ENCODE peak calls at places on chromosome 20, in nine cellular contexts. Z is vagina, V is stomach, J is Peyer's patch, K is gastrocnemius medialis, B is ovary, T is uterus, O is IMR-90, U is adrenal gland. L is an unnamed sample. For H3K9me3 and H3K4me1, the result is how much of the 10 kb centered on the place peaks cover.

GRCh38 chr20:58044286-58044685 is 184.2 kb downstream of the ANKRD60 start:
- DNase-seq in J (no peak), B (no peak), K (no peak), O (no peak), Z (no peak), V (no peak), T (no peak), U (no peak), L (no peak)

GRCh38 chr20:51497542-51498467 is 44.7 kb downstream of the NFATC2 start:
- DNase-seq in O (peak), B (no peak), J (peak), V (no peak), K (no peak), U (peak), Z (no peak), T (peak), L (peak)

GRCh38 chr20:32018269-32019155 is 8.3 kb downstream of the CCM2L start:
- DNase-seq in T (peak), O (no peak), V (peak), K (peak), U (peak), J (peak), B (peak), Z (no peak), L (peak)

GRCh38 chr20:1830240-1830639 is 65.0 kb upstream of the SIRPA start:
- DNase-seq in J (no peak), Z (no peak), V (no peak), B (peak), O (peak), K (peak), T (no peak), U (peak), L (peak)

GRCh38 chr20:25173886-25174308 is 21.6 kb upstream of the ENTPD6 start:
- DNase-seq in K (no peak), O (no peak), Z (no peak), B (no peak), V (no peak), J (no peak), U (no peak), T (no peak), L (no peak)

GRCh38 chr20:54377992-54378773 is 97.2 kb upstream of the DOK5 start:
- DNase-seq in U (no peak), J (no peak), T (no peak), Z (no peak), O (no peak), K (no peak), V (no peak), B (no peak), L (no peak)

GRCh38 chr20:43917380-43917779 is 2.7 kb downstream of the TOX2 start:
- DNase-seq in J (no peak), T (no peak), B (no peak), Z (no peak), O (no peak), V (no peak), K (no peak), U (no peak), L (no peak)

GRCh38 chr20:389220-389619 is 8.7 kb downstream of the TRIB3 start:
- DNase-seq in U (no peak), K (no peak), T (no peak), J (no peak), B (no peak), V (peak), O (no peak), Z (no peak), L (no peak)

GRCh38 chr20:50683570-50683969 is 7.8 kb downstream of the RIPOR3 start:
- DNase-seq in T (no peak), B (no peak), J (no peak), O (no peak), V (no peak), Z (no peak), K (no peak), U (no peak), L (no peak)

GRCh38 chr20:64212750-64213149 is 42.8 kb upstream of the PCMTD2 start:
- DNase-seq in B (peak), V (peak), J (no peak), T (peak), Z (no peak), O (peak), K (no peak), U (peak), L (peak)

GRCh38 chr20:22925613-22925983 is 109.5 kb upstream of the SSTR4 start:
- DNase-seq in O (no peak), K (no peak), J (no peak), U (no peak), B (no peak), V (no peak), Z (no peak), T (no peak), L (no peak)

GRCh38 chr20:3681352-3681930 is 369 bp downstream of the ADAM33 start:
- DNase-seq in O (no peak), J (no peak), T (no peak), U (no peak), K (no peak), V (no peak), Z (no peak), B (no peak), L (no peak)

GRCh38 chr20:10170261-10170660 is 48.4 kb upstream of the SNAP25 start:
- DNase-seq in B (no peak), O (no peak), U (no peak), Z (no peak), K (no peak), V (no peak), T (no peak), J (no peak), L (no peak)

GRCh38 chr20:16415079-16415478 is 158.2 kb downstream of the KIF16B start:
- DNase-seq in V (no peak), T (no peak), Z (no peak), B (no peak), U (no peak), J (no peak), K (no peak), O (peak), L (no peak)

GRCh38 chr20:53867741-53868351 is 202.5 kb downstream of the BCAS1 start:
- DNase-seq in O (no peak), V (no peak), B (no peak), K (no peak), Z (no peak), U (no peak), T (no peak), J (no peak), L (no peak)

GRCh38 chr20:6044102-6044501 is 9.8 kb downstream of the LRRN4 start:
- DNase-seq in J (no peak), Z (no peak), K (no peak), B (no peak), U (no peak), V (no peak), O (no peak), T (no peak), L (no peak)

GRCh38 chr20:47515843-47516242 is 14.2 kb downstream of the NCOA3 start:
- DNase-seq in Z (no peak), K (no peak), J (no peak), V (no peak), O (no peak), B (no peak), T (no peak), U (no peak), L (no peak)
- H3K9me3 ChIP-seq in Z (under half), K (under half), J (under half), V (under half), O (under half), B (under half), T (under half), U (under half), L (under half)

DNA sequence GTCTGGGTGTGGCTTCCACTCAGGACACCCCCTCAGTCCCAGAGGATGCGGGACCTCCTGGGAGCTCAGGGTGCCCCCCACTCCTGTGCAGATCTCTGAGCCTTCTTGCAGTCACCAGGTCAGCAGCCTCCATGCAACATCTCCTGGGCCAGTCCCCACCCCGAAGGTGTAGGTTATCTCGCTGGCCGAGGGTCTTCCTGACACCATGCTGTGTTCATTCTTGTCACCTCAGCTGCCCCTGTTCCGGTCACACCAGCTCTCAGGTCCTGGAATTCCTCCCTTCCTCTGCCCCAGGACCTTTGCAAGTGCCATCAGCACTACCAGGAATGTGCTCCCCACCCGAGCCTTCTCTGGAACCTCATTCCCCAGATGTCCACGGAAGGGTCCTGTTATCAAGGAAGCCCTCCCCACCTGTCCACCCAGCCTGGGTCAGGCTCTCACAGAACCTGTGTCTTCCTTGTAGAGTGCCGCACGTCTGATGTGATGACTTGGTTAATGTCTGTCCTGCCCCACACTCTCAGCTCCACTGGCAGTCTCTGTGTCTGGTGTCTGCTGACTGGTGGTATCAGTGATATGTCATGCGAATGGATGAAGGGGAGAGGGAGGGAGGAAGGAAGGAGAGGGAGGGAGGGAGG is 329.6 kb downstream of the TAF4 start:
- DNase-seq in K (no peak), J (no peak), O (no peak), Z (no peak), B (no peak), U (no peak), V (no peak), T (no peak), L (peak)
- H3K4me1 ChIP-seq in K (under half), J (under half), O (under half), Z (under half), B (under half), U (under half), V (under half), T (under half), L (under half)

GRCh38 chr20:37406010-37406998 is 60.4 kb downstream of the SRC start:
- DNase-seq in U (peak), Z (no peak), J (no peak), T (no peak), O (peak), V (peak), K (no peak), B (peak), L (no peak)
- TF ChIP-seq POLR2A in U (no peak), Z (no peak), J (no peak), T (no peak), O (no peak), V (no peak), K (no peak), B (no peak), L (no peak)

GRCh38 chr20:59693587-59693986 is 89.2 kb downstream of the PHACTR3 start:
- DNase-seq in T (no peak), V (no peak), Z (no peak), O (no peak), J (no peak), U (no peak), B (no peak), K (no peak), L (no peak)

GRCh38 chr20:59697082-59697481 is 92.7 kb downstream of the PHACTR3 start:
- DNase-seq in J (no peak), U (no peak), O (no peak), Z (no peak), B (no peak), T (no peak), K (no peak), V (no peak), L (no peak)

GRCh38 chr20:59692139-59692538 is 87.8 kb downstream of the PHACTR3 start:
- DNase-seq in T (no peak), K (no peak), U (peak), O (no peak), V (no peak), Z (peak), J (no peak), B (no peak), L (peak)

GRCh38 chr20:59698598-59698997 is 94.3 kb downstream of the PHACTR3 start:
- DNase-seq in V (no peak), T (no peak), O (no peak), U (no peak), K (no peak), J (no peak), B (no peak), Z (no peak), L (no peak)

GRCh38 chr20:59696476-59696875 is 92.1 kb downstream of the PHACTR3 start:
- DNase-seq in J (no peak), B (no peak), K (no peak), U (no peak), Z (peak), V (no peak), T (no peak), O (no peak), L (no peak)
- H3K9me3 ChIP-seq in J (under half), B (under half), K (under half), U (under half), Z (under half), V (under half), T (under half), O (under half), L (under half)

GRCh38 chr20:62918137-62918536 is 8.2 kb downstream of the DIDO1 start:
- DNase-seq in T (no peak), V (no peak), U (no peak), K (no peak), Z (no peak), B (no peak), O (no peak), J (peak), L (no peak)

GRCh38 chr20:62914970-62915457 is 11.3 kb downstream of the DIDO1 start:
- DNase-seq in B (no peak), J (no peak), T (no peak), U (no peak), O (peak), V (no peak), Z (no peak), K (no peak), L (no peak)

GRCh38 chr20:62918830-62919229 is 7.5 kb downstream of the DIDO1 start:
- DNase-seq in B (no peak), J (peak), K (no peak), Z (no peak), T (no peak), O (no peak), U (no peak), V (no peak), L (no peak)

GRCh38 chr20:62917720-62918119 is 8.6 kb downstream of the DIDO1 start:
- DNase-seq in B (no peak), K (no peak), T (no peak), J (no peak), V (no peak), O (no peak), Z (no peak), U (no peak), L (no peak)

DNA sequence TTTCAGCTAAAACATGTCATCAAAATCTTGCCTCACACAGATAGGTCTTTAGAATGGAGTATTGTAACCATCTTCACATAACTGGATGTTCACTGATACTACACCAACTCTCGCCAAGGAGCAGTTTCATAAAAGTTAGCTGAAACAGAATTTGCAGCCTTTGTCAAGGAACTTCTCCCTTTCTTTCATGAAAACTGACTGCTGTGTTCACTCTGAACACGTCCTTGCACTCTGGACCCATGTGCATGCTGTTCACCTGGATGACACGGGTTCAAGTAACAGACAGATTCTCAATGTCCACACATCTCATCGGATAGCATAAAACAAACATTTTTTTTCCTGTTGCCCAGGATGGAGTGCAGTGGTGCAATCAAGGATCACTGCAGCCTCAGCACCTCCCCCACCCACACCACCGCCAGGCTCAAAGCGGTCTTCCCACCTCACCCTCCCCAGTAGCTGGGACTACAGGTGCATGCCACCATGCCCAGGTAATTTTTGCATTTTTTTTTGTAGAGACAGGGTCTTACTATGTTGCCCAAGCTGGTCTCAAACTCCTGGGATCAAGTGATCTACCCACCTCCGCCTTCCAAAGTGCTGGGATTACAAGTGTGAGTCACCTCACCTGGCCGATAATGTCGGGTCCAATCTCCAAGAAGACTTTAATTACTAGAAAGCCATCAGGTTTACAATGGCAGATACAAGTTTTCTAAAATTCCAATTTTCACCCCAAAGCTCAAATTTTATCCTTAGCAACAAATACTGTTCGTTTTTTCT is 9.4 kb downstream of the DIDO1 start:
- DNase-seq in J (no peak), U (no peak), K (no peak), V (no peak), B (no peak), Z (no peak), T (no peak), O (no peak), L (no peak)
- H3K4me1 ChIP-seq in J (under half), U (half or more), K (half or more), V (half or more), B (under half), Z (half or more), T (under half), O (under half), L (half or more)